ENCODE peak calls at places on chromosomes 11 and 22, in seven cellular contexts. T, O, L, Z, Q, G and N are unnamed samples.

GRCh38 chr11:44557464-44557863 is 8.0 kb upstream of the CD82 start:
- DNase-seq in G (no peak), O (no peak), Z (no peak), Q (no peak), T (no peak), L (no peak), N (no peak)

GRCh38 chr11:10640308-10640707 is 53.2 kb downstream of the IRAG1 start:
- DNase-seq in T (no peak), G (no peak), Z (no peak), Q (no peak), L (no peak), O (no peak), N (no peak)

GRCh38 chr11:32304521-32304920 is 130.8 kb downstream of the WT1 start:
- DNase-seq in Z (no peak), L (no peak), T (no peak), G (no peak), O (no peak), Q (no peak), N (no peak)

GRCh38 chr11:45672593-45672992 is 7.2 kb upstream of the CHST1 start:
- DNase-seq in O (no peak), Z (no peak), T (no peak), G (no peak), Q (no peak), L (no peak), N (no peak)

GRCh38 chr11:64858467-64859401 is 14.3 kb upstream of the CDC42BPG start:
- DNase-seq in Z (no peak), L (peak), T (no peak), O (no peak), G (no peak), Q (no peak), N (no peak)

GRCh38 chr22:43449205-43449830 is 37.5 kb downstream of the MPPED1 start:
- DNase-seq in G (no peak), Q (no peak), O (no peak), Z (peak), L (no peak), T (no peak), N (no peak)

GRCh38 chr11:128593281-128593680 is 5.9 kb upstream of the ETS1 start:
- DNase-seq in L (no peak), O (no peak), Z (peak), Q (no peak), G (peak), T (no peak), N (no peak)

GRCh38 chr22:44214187-44214586 is 33.5 kb downstream of the PARVG start:
- DNase-seq in T (no peak), Q (peak), L (no peak), G (no peak), Z (no peak), O (no peak), N (no peak)

GRCh38 chr11:88501535-88501934 is 164.0 kb upstream of the CTSC start:
- DNase-seq in O (no peak), G (no peak), Z (no peak), T (no peak), Q (no peak), L (no peak), N (no peak)

GRCh38 chr11:1237128-1237580 is 14.3 kb downstream of the MUC5B start:
- DNase-seq in T (no peak), Q (no peak), Z (no peak), L (no peak), O (no peak), G (no peak), N (no peak)

GRCh38 chr11:3995307-3995706 is 99.3 kb upstream of the RRM1 start:
- DNase-seq in L (no peak), Z (no peak), T (no peak), O (no peak), Q (no peak), G (no peak), N (no peak)

GRCh38 chr22:48627203-48627602 is 1200.5 kb downstream of the BRD1 start:
- DNase-seq in L (no peak), O (no peak), Z (peak), G (peak), Q (no peak), T (peak), N (no peak)

GRCh38 chr11:110830344-110831141 is 118.3 kb upstream of the ARHGAP20 start:
- DNase-seq in T (no peak), G (no peak), O (no peak), L (no peak), Z (peak), Q (no peak), N (no peak)

GRCh38 chr11:20795005-20795404 is 125.6 kb downstream of the NELL1 start:
- DNase-seq in G (no peak), L (no peak), Q (no peak), O (no peak), T (no peak), Z (no peak), N (no peak)

GRCh38 chr22:47135338-47135737 is 372.9 kb downstream of the TBC1D22A start:
- DNase-seq in G (no peak), Z (no peak), O (no peak), T (no peak), Q (no peak), L (no peak), N (no peak)

GRCh38 chr11:118621071-118621815 is 13.8 kb downstream of the PHLDB1 start:
- DNase-seq in L (peak), Q (peak), T (peak), Z (peak), G (peak), O (peak), N (peak)

GRCh38 chr11:46397526-46397925 is 6.0 kb upstream of the CHRM4 start:
- DNase-seq in G (no peak), Z (no peak), T (no peak), L (no peak), O (no peak), Q (no peak), N (no peak)

GRCh38 chr22:41491379-41492100 is 22.6 kb downstream of the ACO2 start:
- DNase-seq in L (no peak), Q (no peak), G (peak), T (no peak), O (no peak), Z (no peak), N (no peak)

GRCh38 chr11:130882138-130882551 is 34.1 kb downstream of the SNX19 start:
- DNase-seq in Z (no peak), L (no peak), T (no peak), O (no peak), G (no peak), Q (no peak), N (no peak)

GRCh38 chr11:122809861-122810260 is 28.4 kb upstream of the CRTAM start:
- DNase-seq in O (no peak), Q (no peak), L (no peak), G (no peak), T (no peak), Z (no peak), N (no peak)

GRCh38 chr22:30445438-30445936 is 19.9 kb downstream of the MTFP1 start:
- DNase-seq in G (no peak), L (no peak), O (no peak), Q (no peak), Z (no peak), T (no peak), N (no peak)

GRCh38 chr22:43154887-43155536 is 3.7 kb downstream of the TSPO start:
- DNase-seq in Q (no peak), T (no peak), G (no peak), L (no peak), Z (no peak), O (no peak), N (no peak)

GRCh38 chr11:62770778-62771143 is 435 bp upstream of the TAF6L start:
- DNase-seq in G (no peak), T (no peak), O (no peak), Z (no peak), Q (no peak), L (no peak), N (no peak)

GRCh38 chr11:114059984-114060401 is 482 bp downstream of the ZBTB16 start:
- DNase-seq in T (peak), G (no peak), Z (peak), O (no peak), L (no peak), Q (no peak), N (no peak)

GRCh38 chr11:6321961-6322362 is 1.7 kb upstream of the CAVIN3 start:
- DNase-seq in Q (no peak), L (no peak), G (no peak), Z (peak), O (peak), T (no peak), N (no peak)

GRCh38 chr22:27747396-27748256 is 53.9 kb downstream of the MN1 start:
- DNase-seq in T (no peak), Z (no peak), O (no peak), Q (no peak), L (no peak), G (no peak), N (no peak)

GRCh38 chr11:87417951-87418350 is 380.2 kb downstream of the TMEM135 start:
- DNase-seq in G (no peak), L (no peak), Z (peak), O (no peak), T (no peak), Q (no peak), N (no peak)

GRCh38 chr11:128716661-128717210 is 22.9 kb downstream of the FLI1 start:
- DNase-seq in Q (no peak), L (no peak), G (no peak), O (no peak), T (no peak), Z (peak), N (no peak)

GRCh38 chr11:123438191-123438627 is 8.1 kb downstream of the GRAMD1B start:
- DNase-seq in Z (peak), L (no peak), G (no peak), T (no peak), Q (no peak), O (no peak), N (no peak)

GRCh38 chr11:115501504-115501894 is 2.7 kb downstream of the CADM1 start:
- DNase-seq in Z (peak), G (no peak), Q (no peak), O (no peak), T (no peak), L (no peak), N (no peak)

GRCh38 chr22:17706451-17706900 is 67.8 kb downstream of the BID start:
- DNase-seq in Q (no peak), O (peak), L (peak), Z (no peak), G (peak), T (no peak), N (peak)

GRCh38 chr11:88174627-88175003 is 628 bp downstream of the RAB38 start:
- DNase-seq in T (peak), O (peak), L (no peak), G (peak), Z (peak), Q (peak), N (peak)

GRCh38 chr11:46273511-46274205 is 3.8 kb upstream of the CREB3L1 start:
- DNase-seq in T (peak), Q (no peak), G (no peak), O (no peak), L (no peak), Z (no peak), N (no peak)

GRCh38 chr11:3994030-3994640 is 100.5 kb upstream of the RRM1 start:
- DNase-seq in G (no peak), Z (no peak), L (no peak), T (no peak), O (no peak), Q (no peak), N (no peak)

GRCh38 chr11:93248602-93249001 is 50.8 kb upstream of the SLC36A4 start:
- DNase-seq in T (no peak), O (peak), L (no peak), Q (no peak), G (no peak), Z (no peak), N (no peak)

GRCh38 chr11:31815743-31816466 is 4.8 kb upstream of the PAX6 start:
- DNase-seq in Z (peak), L (no peak), O (no peak), T (no peak), Q (no peak), G (no peak), N (no peak)

DNA sequence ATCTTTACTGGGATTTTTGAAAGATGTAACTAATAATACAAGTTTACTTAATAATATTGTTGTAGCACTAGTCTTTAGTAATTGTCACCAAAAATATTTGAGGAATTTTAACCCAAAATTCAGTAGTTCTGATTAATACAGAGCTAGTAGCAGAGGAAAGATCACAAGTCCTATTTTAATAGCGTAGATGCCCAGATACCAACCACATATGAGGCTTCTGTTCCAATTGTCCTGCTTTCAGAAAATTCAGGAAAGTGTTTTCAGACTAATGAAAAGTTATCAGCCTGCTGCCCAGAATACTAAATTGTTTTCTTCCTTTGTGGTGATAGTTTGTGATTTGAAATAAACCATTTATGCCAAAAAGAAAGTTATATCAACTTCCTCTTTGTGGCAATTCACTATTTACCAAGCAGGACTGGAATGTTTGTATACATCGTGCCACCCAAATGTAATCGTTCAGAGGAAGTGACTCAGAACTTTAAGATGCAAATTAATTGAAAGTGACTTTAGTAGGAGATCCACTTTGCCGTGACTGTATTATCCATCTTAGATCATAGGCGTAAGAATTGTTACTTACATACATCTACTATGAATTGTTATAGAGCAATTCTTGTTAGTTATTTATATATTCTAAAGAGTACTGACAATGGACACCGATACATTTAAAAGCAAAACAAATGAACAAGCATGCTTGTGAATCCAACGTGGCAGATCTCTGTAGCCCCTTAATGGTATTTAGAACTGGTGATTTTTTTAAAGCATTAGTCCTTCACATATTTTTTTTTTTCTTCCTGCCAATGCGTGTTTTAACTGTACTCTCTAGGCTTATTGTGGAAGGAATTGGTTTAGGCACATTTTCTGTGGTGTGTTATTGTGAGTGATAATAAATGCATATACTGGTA is 231.0 kb downstream of the DDX10 start:
- DNase-seq in Z (no peak), T (no peak), L (no peak), Q (no peak), G (no peak), O (no peak), N (no peak)
- H3K4me3 ChIP-seq in Z (no peak), T (no peak), L (no peak), Q (no peak), G (no peak), O (peak), N (no peak)

GRCh38 chr22:28821452-28821851 is 21.1 kb upstream of the XBP1 start:
- DNase-seq in Z (no peak), L (no peak), G (no peak), T (peak), Q (no peak), O (no peak), N (no peak)
- TF ChIP-seq CTCF in Z (no peak), L (no peak), G (no peak), T (no peak), Q (no peak), O (no peak), N (no peak)

DNA sequence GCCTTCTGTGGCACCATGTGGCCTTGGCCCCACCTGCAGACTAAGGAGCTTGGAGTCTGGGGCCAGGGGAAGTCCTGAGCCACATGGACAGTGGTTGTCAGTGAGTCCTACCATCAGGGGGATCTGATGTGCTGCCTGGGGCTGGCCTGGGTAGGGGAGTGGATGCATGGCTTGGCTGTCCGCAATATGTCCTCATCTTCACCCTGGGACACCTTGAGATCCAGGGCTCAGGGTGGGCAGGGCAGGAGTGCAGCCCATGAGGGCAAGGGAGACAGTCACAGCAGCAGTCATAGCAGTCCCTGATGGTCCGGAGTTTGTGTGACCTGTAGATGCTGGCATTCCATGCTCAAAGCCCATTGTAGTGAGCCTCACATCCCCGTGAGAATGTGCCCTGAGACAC is 256.8 kb upstream of the B3GAT1 start:
- DNase-seq in O (no peak), T (no peak), L (no peak), Q (no peak), Z (no peak), G (no peak), N (no peak)
- H3K4me3 ChIP-seq in O (no peak), T (no peak), L (no peak), Q (no peak), Z (no peak), G (no peak), N (no peak)

GRCh38 chr11:14308114-14308896 is 50.7 kb downstream of the RRAS2 start:
- DNase-seq in L (no peak), O (peak), G (peak), Z (peak), Q (no peak), T (no peak), N (no peak)
- TF ChIP-seq CTCF in L (peak), O (peak), G (peak), Z (peak), Q (peak), T (no peak), N (peak)

GRCh38 chr11:120562806-120563425 is 51.4 kb downstream of the GRIK4 start:
- DNase-seq in O (no peak), Q (no peak), L (no peak), T (peak), G (no peak), Z (no peak), N (no peak)

GRCh38 chr11:120564573-120565301 is 53.2 kb downstream of the GRIK4 start:
- DNase-seq in O (no peak), Z (peak), Q (peak), T (peak), G (no peak), L (no peak), N (no peak)

GRCh38 chr11:120566176-120566575 is 54.6 kb downstream of the GRIK4 start:
- DNase-seq in Q (no peak), L (no peak), O (peak), T (no peak), G (no peak), Z (no peak), N (no peak)

GRCh38 chr11:120565436-120566155 is 54.0 kb downstream of the GRIK4 start:
- DNase-seq in T (no peak), L (no peak), Q (no peak), O (no peak), G (no peak), Z (no peak), N (no peak)

GRCh38 chr11:120563698-120564572 is 52.4 kb downstream of the GRIK4 start:
- DNase-seq in G (no peak), L (no peak), Q (no peak), T (peak), O (no peak), Z (peak), N (no peak)
- H3K4me3 ChIP-seq in G (peak), L (peak), Q (peak), T (peak), O (no peak), Z (peak), N (peak)

GRCh38 chr11:133081020-133081419 is 451.3 kb downstream of the OPCML start:
- DNase-seq in L (no peak), T (no peak), O (no peak), G (no peak), Q (no peak), Z (peak), N (no peak)
- TF ChIP-seq CTCF in L (no peak), T (no peak), O (no peak), G (no peak), Q (no peak), Z (peak), N (no peak)

DNA sequence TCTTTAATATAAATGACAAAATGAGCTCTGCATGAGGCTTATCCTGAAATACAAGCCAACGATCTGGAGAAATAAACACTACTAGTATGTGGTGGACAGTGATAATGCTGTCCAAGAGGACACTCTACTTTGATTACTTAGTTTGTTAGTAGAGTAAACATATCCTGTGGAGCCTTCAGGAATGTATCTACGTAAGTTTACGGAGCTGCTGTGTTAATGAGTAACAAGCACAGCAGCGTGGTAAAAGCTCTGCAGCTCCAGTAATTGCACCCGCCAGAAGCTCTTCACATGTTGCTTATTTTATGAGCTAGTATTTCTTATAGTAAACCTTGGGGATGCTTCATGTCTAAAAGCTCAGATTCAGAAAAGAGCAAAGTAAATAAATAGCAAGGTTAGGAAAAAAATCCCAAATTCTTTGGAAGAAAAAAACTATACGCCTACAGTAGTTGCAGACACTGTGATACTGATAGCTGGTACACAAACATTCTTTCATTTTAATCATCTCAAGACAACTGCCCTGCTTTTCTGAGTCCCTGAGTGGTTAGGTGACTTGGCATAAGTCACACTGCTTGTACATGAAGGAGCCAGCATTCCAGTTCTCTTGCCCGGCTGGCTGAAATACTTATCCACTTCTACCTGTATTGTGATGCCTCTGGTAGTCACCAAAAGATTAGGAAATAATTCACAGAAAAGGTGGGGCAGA is 32.7 kb upstream of the CCDC34 start:
- DNase-seq in O (no peak), Z (peak), Q (no peak), G (peak), L (no peak), T (no peak), N (peak)
- H3K4me3 ChIP-seq in O (no peak), Z (no peak), Q (no peak), G (no peak), L (no peak), T (no peak), N (no peak)